ENCODE peak calls at places on chromosome 9, in five cellular contexts. A is activated CD4-positive, alpha-beta T cell treated with anti-CD3 and anti-CD28 coated beads, Interleukin-2, amount 10 ng/mL, durations not matched to agents 7 days and 5 days; U is NCI-H1417 treated with DMSO at 0.1 percent for 48 hours; Z is NCI-H1092; K is neural crest cell. F is an unnamed sample.

GRCh38 chr9:122190597-122191381 is 31.1 kb downstream of the MORN5 start:
- DNase-seq in A (no peak), U (no peak), Z (no peak), K (no peak), F (no peak)

GRCh38 chr9:20684865-20685696 is 1.0 kb downstream of the FOCAD start:
- DNase-seq in A (no peak), U (no peak), Z (no peak), K (no peak), F (no peak)

GRCh38 chr9:29129763-29130162 is 1556.5 kb upstream of the C9orf72 start:
- DNase-seq in A (no peak), U (no peak), Z (no peak), K (no peak), F (peak)

GRCh38 chr9:132903574-132904495 is 25.1 kb downstream of the SPACA9 start:
- DNase-seq in A (no peak), U (no peak), Z (no peak), K (no peak), F (no peak)

GRCh38 chr9:107983191-107983603 is 493.6 kb upstream of the KLF4 start:
- DNase-seq in A (no peak), U (no peak), Z (no peak), K (no peak), F (no peak)

GRCh38 chr9:135616621-135617537 is 22.5 kb downstream of the GLT6D1 start:
- DNase-seq in A (no peak), U (no peak), Z (no peak), K (no peak), F (no peak)

GRCh38 chr9:72294952-72295351 is 70.1 kb downstream of the ZFAND5 start:
- DNase-seq in A (no peak), U (no peak), Z (no peak), K (no peak), F (no peak)

GRCh38 chr9:77011973-77012817 is 7.3 kb upstream of the FOXB2 start:
- DNase-seq in A (peak), U (no peak), Z (no peak), K (peak), F (no peak)

GRCh38 chr9:134222018-134222573 is 57.7 kb upstream of the RNU6ATAC start:
- DNase-seq in A (no peak), U (no peak), Z (no peak), K (no peak), F (no peak)

GRCh38 chr9:121825481-121825830 is 174.0 kb downstream of the DAB2IP start:
- DNase-seq in A (no peak), U (no peak), Z (no peak), K (no peak), F (no peak)

GRCh38 chr9:18936094-18936871 is 96.7 kb downstream of the SAXO1 start:
- DNase-seq in A (no peak), U (no peak), Z (no peak), K (no peak), F (no peak)

GRCh38 chr9:93814561-93814960 is 140.6 kb downstream of the BARX1 start:
- DNase-seq in A (no peak), U (peak), Z (peak), K (no peak), F (peak)

GRCh38 chr9:129027685-129028191 is 393 bp downstream of the SH3GLB2 start:
- DNase-seq in A (peak), U (no peak), Z (peak), K (no peak), F (peak)

GRCh38 chr9:98304381-98304780 is 48.9 kb upstream of the TBC1D2 start:
- DNase-seq in A (no peak), U (no peak), Z (no peak), K (no peak), F (no peak)

GRCh38 chr9:120136685-120137084 is 443.3 kb downstream of the CDK5RAP2 start:
- DNase-seq in A (no peak), U (no peak), Z (no peak), K (no peak), F (no peak)

GRCh38 chr9:69157751-69158466 is 16.2 kb upstream of the TJP2 start:
- DNase-seq in A (no peak), U (no peak), Z (no peak), K (no peak), F (no peak)

GRCh38 chr9:38066907-38067610 is 2.0 kb downstream of the SHB start:
- DNase-seq in A (no peak), U (no peak), Z (no peak), K (no peak), F (peak)

GRCh38 chr9:131709741-131710499 is 30.0 kb downstream of the RAPGEF1 start:
- DNase-seq in A (peak), U (no peak), Z (no peak), K (no peak), F (no peak)

GRCh38 chr9:131799177-131799823 is 59.4 kb upstream of the RAPGEF1 start:
- DNase-seq in A (peak), U (no peak), Z (no peak), K (peak), F (no peak)

GRCh38 chr9:109498195-109499060 is at the start of gene PTPN3:
- DNase-seq in A (no peak), U (no peak), Z (no peak), K (no peak), F (peak)

GRCh38 chr9:95073042-95073607 is 244.4 kb downstream of the FANCC start:
- DNase-seq in A (no peak), U (no peak), Z (no peak), K (no peak), F (no peak)

GRCh38 chr9:83598487-83598886 is 24.5 kb upstream of the IDNK start:
- DNase-seq in A (no peak), U (no peak), Z (no peak), K (no peak), F (no peak)

GRCh38 chr9:12956261-12956660 is 181.4 kb downstream of the LURAP1L start:
- DNase-seq in A (no peak), U (no peak), Z (no peak), K (no peak), F (no peak)

GRCh38 chr9:1458503-1458902 is 408.3 kb downstream of the DMRT2 start:
- DNase-seq in A (no peak), U (no peak), Z (no peak), K (no peak), F (no peak)

GRCh38 chr9:75183293-75183692 is 95.0 kb downstream of the OSTF1 start:
- DNase-seq in A (no peak), U (no peak), Z (no peak), K (no peak), F (no peak)

GRCh38 chr9:73089304-73089985 is 62.2 kb upstream of the ANXA1 start:
- DNase-seq in A (no peak), U (no peak), Z (no peak), K (no peak), F (no peak)

GRCh38 chr9:109968332-109968657 is 188.3 kb downstream of the PALM2AKAP2 start:
- DNase-seq in A (peak), U (no peak), Z (no peak), K (no peak), F (no peak)

GRCh38 chr9:131732061-131732526 is 7.8 kb downstream of the RAPGEF1 start:
- DNase-seq in A (no peak), U (no peak), Z (peak), K (no peak), F (no peak)

GRCh38 chr9:129071526-129072131 is 9.3 kb upstream of the DOLPP1 start:
- DNase-seq in A (peak), U (no peak), Z (no peak), K (no peak), F (no peak)

GRCh38 chr9:110198357-110198756 is 9.6 kb downstream of the C9orf152 start:
- DNase-seq in A (no peak), U (no peak), Z (no peak), K (no peak), F (no peak)